ENCODE peak calls at places on chromosomes 7 and 10, in ten cellular contexts. R is fibroblast of the aortic adventitia; U is fibroblast of mammary gland; K is GDM1; P is cardiac fibroblast; Y is amniotic epithelial cell; Q is nucleus accumbens; I is left cardiac atrium; A is stimulated activated CD4-positive, alpha-beta T cell treated with anti-CD3 and anti-CD28 coated beads, Interleukin-4, amount 100 ng/mL, for 24 hours; E is DMS153. S is an unnamed sample.
A peak's percentile ranks its signal among the peaks of the same experiment; 100 is the strongest.

GRCh38 chr7:155356323-155357105 is 58.8 kb downstream of the INSIG1 start:
- DNase-seq in I (peak; percentile 9), A (no peak), R (no peak), U (no peak), P (no peak), E (peak; percentile 8), K (no peak), Q (no peak), Y (no peak), S (peak; percentile 21)

GRCh38 chr7:90222811-90223725 is 11.5 kb downstream of the STEAP2 start:
- DNase-seq in Y (no peak), K (no peak), E (no peak), I (peak; percentile 44), P (peak; percentile 66), Q (no peak), R (peak; percentile 81), U (peak; percentile 93), A (no peak), S (no peak)

GRCh38 chr10:112634096-112634830 is 187.2 kb downstream of the VTI1A start:
- DNase-seq in K (no peak), U (peak; percentile 23), R (peak; percentile 9), Q (no peak), Y (no peak), P (peak; percentile 25), E (no peak), I (no peak), A (no peak), S (peak; percentile 41)

GRCh38 chr10:24465124-24465874 is 256.4 kb downstream of the KIAA1217 start:
- DNase-seq in E (no peak), Y (peak; percentile 98), Q (no peak), P (peak; percentile 58), U (peak; percentile 90), A (no peak), R (peak; percentile 82), I (no peak), K (no peak), S (peak; percentile 86)

GRCh38 chr10:58868736-58869435 is 307.6 kb upstream of the PHYHIPL start:
- DNase-seq in U (peak; percentile 61), K (no peak), A (no peak), Q (no peak), I (no peak), Y (peak; percentile 28), P (peak; percentile 52), R (no peak), E (no peak), S (peak; percentile 55)

GRCh38 chr7:143884978-143885559 is 16.9 kb downstream of the TCAF1 start:
- DNase-seq in R (peak; percentile 64), A (peak; percentile 16), E (no peak), K (no peak), P (peak; percentile 50), Q (peak; percentile 70), I (peak; percentile 67), Y (peak; percentile 69), U (peak; percentile 64), S (peak; percentile 81)

GRCh38 chr7:128835790-128836641 is 5.8 kb downstream of the FLNC start:
- DNase-seq in I (no peak), Q (peak; percentile 21), E (no peak), U (peak; percentile 71), Y (peak; percentile 76), P (peak; percentile 59), R (peak; percentile 65), K (no peak), A (no peak), S (peak; percentile 59)

GRCh38 chr7:151057038-151057736 is 510 bp downstream of the CDK5 start:
- DNase-seq in E (no peak), I (no peak), Q (no peak), R (no peak), K (no peak), U (no peak), Y (peak; percentile 23), A (no peak), P (no peak), S (no peak)

GRCh38 chr7:1287629-1288225 is 55.1 kb downstream of the UNCX start:
- DNase-seq in I (peak; percentile 12), Y (no peak), K (no peak), U (no peak), A (no peak), P (no peak), Q (no peak), E (no peak), R (no peak), S (no peak)

GRCh38 chr7:113289140-113289740 is 170.9 kb upstream of the SMIM30 start:
- DNase-seq in I (no peak), Y (peak; percentile 49), A (no peak), K (peak; percentile 18), P (peak; percentile 71), Q (no peak), U (peak; percentile 65), R (peak; percentile 69), E (peak; percentile 7), S (peak; percentile 70)

GRCh38 chr10:124651402-124651887 is 92.7 kb downstream of the FAM53B start:
- DNase-seq in E (no peak), Y (no peak), P (no peak), K (no peak), I (no peak), Q (no peak), R (no peak), U (no peak), A (no peak), S (no peak)

GRCh38 chr10:57579926-57580325 is 687.8 kb downstream of the IPMK start:
- DNase-seq in R (peak; percentile 12), E (peak; percentile 63), Y (peak; percentile 38), Q (no peak), P (peak; percentile 68), U (peak; percentile 19), A (no peak), I (no peak), K (no peak), S (peak; percentile 17)

GRCh38 chr7:64180989-64181388 is 26.0 kb upstream of the ZNF735 start:
- DNase-seq in Q (no peak), A (no peak), K (no peak), R (no peak), E (no peak), P (peak; percentile 10), I (no peak), Y (peak; percentile 0), U (peak; percentile 12), S (peak; percentile 3)

GRCh38 chr7:30682131-30683083 is at the start of gene CRHR2:
- DNase-seq in I (peak; percentile 42), R (no peak), K (no peak), A (peak; percentile 14), U (no peak), E (peak; percentile 29), Q (no peak), Y (no peak), P (no peak), S (no peak)

GRCh38 chr7:158649279-158649678 is 55.3 kb downstream of the NCAPG2 start:
- DNase-seq in I (no peak), A (no peak), Y (peak; percentile 97), Q (no peak), P (peak; percentile 96), K (no peak), R (peak; percentile 97), E (no peak), U (peak; percentile 95), S (peak; percentile 95)

GRCh38 chr10:121838149-121838548 is 89.7 kb downstream of the ATE1 start:
- DNase-seq in U (no peak), P (no peak), R (no peak), E (no peak), A (no peak), Q (no peak), Y (no peak), I (no peak), K (no peak), S (no peak)

GRCh38 chr10:61047788-61048560 is 104.0 kb upstream of the RHOBTB1 start:
- DNase-seq in R (no peak), I (no peak), A (no peak), Q (no peak), K (no peak), Y (no peak), U (no peak), P (no peak), E (no peak), S (peak; percentile 6)

GRCh38 chr7:30074422-30075030 is 46.3 kb downstream of the PLEKHA8 start:
- DNase-seq in R (peak; percentile 69), I (no peak), K (no peak), P (peak; percentile 73), A (no peak), U (peak; percentile 67), Q (no peak), Y (peak; percentile 62), E (peak; percentile 42), S (peak; percentile 68)

GRCh38 chr7:130371059-130371458 is 9.2 kb upstream of the CPA1 start:
- DNase-seq in Q (no peak), E (no peak), U (peak; percentile 83), K (no peak), Y (peak; percentile 46), P (peak; percentile 72), A (no peak), R (peak; percentile 69), I (peak; percentile 78), S (peak; percentile 57)

GRCh38 chr7:17516768-17517167 is 218.3 kb downstream of the AHR start:
- DNase-seq in A (no peak), E (no peak), R (peak; percentile 47), U (peak; percentile 94), P (peak; percentile 33), Q (no peak), I (no peak), K (no peak), Y (no peak), S (no peak)

S was measured in iris pigment epithelial cell.